ENCODE peak calls at places on chromosome 15, in four cellular contexts. M is left ventricle myocardium inferior, G is HTR-8/SVneo, N is smooth muscle cell of the brain vasculature. C is an unnamed sample.

GRCh38 chr15:48719668-48720067 is 74.2 kb upstream of the FBN1 start:
- DNase-seq in M (no peak), N (no peak), G (no peak), C (no peak)

GRCh38 chr15:44028349-44028748 is 166.7 kb downstream of the FRMD5 start:
- DNase-seq in M (no peak), N (no peak), G (no peak), C (no peak)

GRCh38 chr15:60054472-60054871 is 50.4 kb downstream of the FOXB1 start:
- DNase-seq in G (no peak), N (no peak), M (no peak), C (no peak)

GRCh38 chr15:59892995-59893394 is 111.1 kb upstream of the FOXB1 start:
- DNase-seq in N (no peak), G (peak; percentile 31), M (no peak), C (no peak)

GRCh38 chr15:74548236-74548635 is 7.2 kb downstream of the ARID3B start:
- DNase-seq in N (no peak), M (no peak), G (no peak), C (no peak)

GRCh38 chr15:35399901-35400300 is 146.1 kb downstream of the DPH6 start:
- DNase-seq in G (no peak), M (no peak), N (no peak), C (no peak)

GRCh38 chr15:25664761-25665160 is 198.4 kb downstream of the ATP10A start:
- DNase-seq in G (no peak), M (no peak), N (no peak), C (no peak)

GRCh38 chr15:40941078-40941527 is 12.0 kb downstream of the DLL4 start:
- DNase-seq in N (no peak), G (no peak), M (no peak), C (no peak)

GRCh38 chr15:61715082-61715481 is 345.2 kb downstream of the VPS13C start:
- DNase-seq in N (peak; percentile 31), M (no peak), G (no peak), C (peak; percentile 56)

GRCh38 chr15:29821416-29822099 is 710 bp downstream of the TJP1 start:
- DNase-seq in G (peak; percentile 60), M (peak; percentile 75), N (no peak), C (peak; percentile 91)

GRCh38 chr15:69931159-69931558 is 166.6 kb downstream of the TLE3 start:
- DNase-seq in N (no peak), M (no peak), G (no peak), C (no peak)

GRCh38 chr15:81301815-81302399 is 22.0 kb downstream of the STARD5 start:
- DNase-seq in G (no peak), N (no peak), M (no peak), C (peak; percentile 63)

GRCh38 chr15:37574985-37575384 is 359.5 kb upstream of the TMCO5A start:
- DNase-seq in G (peak; percentile 12), M (no peak), N (no peak), C (no peak)

GRCh38 chr15:65343374-65343981 is 34.3 kb downstream of the IGDCC3 start:
- DNase-seq in G (no peak), M (no peak), N (no peak), C (no peak)

GRCh38 chr15:60790641-60791040 is 311.7 kb upstream of the ICE2 start:
- DNase-seq in G (no peak), N (no peak), M (no peak), C (no peak)

GRCh38 chr15:37933685-37934084 is 755 bp upstream of the TMCO5A start:
- DNase-seq in G (no peak), M (no peak), N (peak; percentile 36), C (no peak)